ENCODE peak calls at places on chromosomes 1 and 21, in six cellular contexts. C is prostate gland, E is uterus, S is Peyer's patch, A is adrenal gland, L is testis. X is an unnamed sample.

GRCh38 chr21:29053656-29054055 is 19.8 kb downstream of the CCT8 start:
- DNase-seq in A (no peak), S (no peak), E (no peak), L (no peak), C (no peak), X (no peak)

GRCh38 chr1:3560981-3561380 is 50.3 kb downstream of the MEGF6 start:
- DNase-seq in A (no peak), C (no peak), L (no peak), S (no peak), E (no peak), X (no peak)

GRCh38 chr1:38005195-38006007 is at the start of gene FHL3:
- DNase-seq in L (peak), A (no peak), E (peak), C (no peak), S (peak), X (peak)

GRCh38 chr1:69109276-69109675 is 458.4 kb upstream of the LRRC7 start:
- DNase-seq in A (no peak), C (no peak), L (no peak), S (no peak), E (no peak), X (no peak)

GRCh38 chr1:29959356-29959755 is 723.0 kb downstream of the PTPRU start:
- DNase-seq in C (no peak), E (no peak), S (no peak), A (peak), L (no peak), X (no peak)

GRCh38 chr21:46158666-46159300 is 3.4 kb upstream of the FTCD start:
- DNase-seq in L (no peak), S (peak), E (peak), C (no peak), A (peak), X (peak)

GRCh38 chr21:34073749-34074282 is 438 bp downstream of the MRPS6 start:
- DNase-seq in S (peak), L (peak), A (no peak), E (no peak), C (peak), X (peak)

GRCh38 chr1:241870290-241870689 is 22.3 kb downstream of the EXO1 start:
- DNase-seq in C (no peak), L (no peak), E (no peak), S (no peak), A (no peak), X (no peak)

GRCh38 chr1:237562247-237562823 is 328.4 kb downstream of the ZP4 start:
- DNase-seq in A (no peak), L (no peak), C (peak), S (no peak), E (no peak), X (no peak)

GRCh38 chr1:63537940-63538339 is 14.6 kb downstream of the EFCAB7 start:
- DNase-seq in S (no peak), L (no peak), E (no peak), C (no peak), A (no peak), X (no peak)

GRCh38 chr1:21318714-21319159 is 28.5 kb upstream of the ECE1 start:
- DNase-seq in S (peak), C (no peak), E (peak), A (peak), L (peak), X (peak)

GRCh38 chr1:147627435-147628110 is 42.8 kb downstream of the ACP6 start:
- DNase-seq in S (peak), A (peak), L (peak), E (peak), C (peak), X (peak)

GRCh38 chr21:29025328-29025713 is 853 bp downstream of the USP16 start:
- DNase-seq in S (no peak), E (no peak), C (no peak), A (no peak), L (no peak), X (no peak)

GRCh38 chr1:168243636-168244212 is 17.9 kb downstream of the SFT2D2 start:
- DNase-seq in E (no peak), A (peak), C (no peak), S (no peak), L (no peak), X (no peak)

GRCh38 chr1:218537131-218537904 is 192.2 kb downstream of the TGFB2 start:
- DNase-seq in E (no peak), S (no peak), C (no peak), L (no peak), A (no peak), X (no peak)

GRCh38 chr21:15272171-15272570 is 207.4 kb upstream of the NRIP1 start:
- DNase-seq in C (no peak), A (no peak), E (no peak), L (no peak), S (no peak), X (no peak)

GRCh38 chr1:236211815-236212214 is 69.5 kb downstream of the GPR137B start:
- DNase-seq in A (no peak), C (no peak), E (no peak), L (no peak), S (no peak), X (no peak)

GRCh38 chr1:204213668-204214662 is at the start of gene GOLT1A:
- DNase-seq in C (peak), E (peak), L (peak), S (peak), A (peak), X (peak)

GRCh38 chr1:31248276-31248675 is 8.6 kb upstream of the NKAIN1 start:
- DNase-seq in S (no peak), C (no peak), A (peak), E (no peak), L (no peak), X (no peak)

DNA sequence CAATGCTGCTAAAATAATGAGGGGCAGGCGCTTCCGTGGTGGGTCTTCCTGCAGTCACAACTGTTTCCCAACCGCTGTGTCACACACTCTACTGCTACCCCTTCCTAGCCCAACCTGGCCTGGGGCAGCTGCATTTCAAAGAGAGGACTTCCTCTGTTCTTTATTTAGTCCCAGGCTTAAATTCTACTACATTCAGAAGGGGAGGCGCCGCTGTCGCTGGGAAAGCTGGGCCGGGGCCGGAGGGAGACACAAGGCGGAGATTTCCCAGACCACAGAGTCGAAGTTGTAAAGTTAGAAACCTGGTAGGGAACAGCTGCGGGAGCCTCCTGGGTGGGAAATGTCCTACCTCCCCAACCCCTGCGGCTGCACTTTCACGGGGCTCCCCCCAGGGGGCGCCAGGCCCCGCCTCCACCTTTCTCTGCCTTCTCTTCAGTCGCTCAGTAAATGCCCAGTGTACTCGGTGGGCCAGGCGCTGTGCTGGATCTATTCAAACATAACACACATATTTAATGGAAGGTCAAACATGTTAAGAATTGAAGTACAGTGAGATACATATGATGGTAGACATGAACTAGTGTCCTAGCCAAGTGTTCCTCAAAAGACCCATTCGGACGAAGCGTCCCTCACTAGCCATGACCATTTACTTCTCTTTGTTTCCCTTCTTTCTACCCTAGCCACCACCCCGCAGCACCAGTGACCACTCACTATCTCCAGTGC is 23.1 kb downstream of the DYRK3 start:
- DNase-seq in S (peak), E (no peak), C (no peak), A (no peak), L (peak), X (peak)
- TF ChIP-seq POLR2A in S (no peak), E (no peak), C (no peak), A (no peak), L (no peak), X (no peak)

GRCh38 chr1:151047925-151048644 is 534 bp downstream of the C1orf56 start:
- DNase-seq in S (peak), C (peak), E (peak), L (peak), A (peak), X (peak)
- TF ChIP-seq POLR2A in S (peak), C (peak), E (no peak), L (no peak), A (no peak), X (no peak)

DNA sequence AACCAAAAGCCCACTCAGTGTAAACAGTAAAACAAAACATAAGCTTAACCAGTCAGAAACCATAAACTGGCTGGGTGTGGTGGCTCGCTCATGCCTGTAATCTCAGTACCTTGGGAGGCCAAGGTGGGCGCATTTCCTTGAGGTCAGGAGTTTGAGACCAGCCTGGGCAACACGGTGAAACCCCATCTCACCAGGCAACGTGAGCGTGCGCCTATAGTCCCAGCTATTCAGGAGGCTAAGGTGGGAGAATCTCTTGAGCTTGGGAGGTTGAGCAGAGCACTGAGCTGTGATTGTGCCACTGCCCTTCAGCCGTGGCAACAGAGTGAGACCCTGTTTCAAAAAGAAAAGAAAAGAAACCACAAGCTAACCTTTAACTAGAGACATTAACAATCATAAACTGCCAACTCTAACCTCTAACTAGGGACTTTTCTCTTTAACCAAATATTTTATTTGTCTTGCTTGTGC is 13.1 kb upstream of the PRRC2C start:
- DNase-seq in C (no peak), S (no peak), L (no peak), E (no peak), A (no peak), X (no peak)
- TF ChIP-seq POLR2A in C (no peak), S (no peak), L (no peak), E (no peak), A (no peak), X (no peak)

GRCh38 chr1:43438006-43438405 is 15.7 kb downstream of the HYI start:
- DNase-seq in C (no peak), S (peak), E (peak), A (peak), L (no peak), X (peak)
- TF ChIP-seq POLR2A in C (no peak), S (no peak), E (no peak), A (no peak), L (no peak), X (no peak)

GRCh38 chr1:23019094-23019850 is at the start of gene KDM1A:
- DNase-seq in E (peak), C (peak), S (peak), A (peak), L (peak), X (peak)
- TF ChIP-seq POLR2A in E (peak), C (peak), S (peak), A (peak), L (peak), X (no peak)

GRCh38 chr1:212568978-212569537 is 39.5 kb upstream of the ATF3 start:
- DNase-seq in E (no peak), C (no peak), A (no peak), S (no peak), L (no peak), X (no peak)

GRCh38 chr1:212565571-212566305 is 42.8 kb upstream of the ATF3 start:
- DNase-seq in E (no peak), S (no peak), A (no peak), C (no peak), L (no peak), X (no peak)

GRCh38 chr1:212565079-212565478 is 43.5 kb upstream of the ATF3 start:
- DNase-seq in S (no peak), C (no peak), E (no peak), L (no peak), A (no peak), X (no peak)

GRCh38 chr1:212567676-212568075 is 40.9 kb upstream of the ATF3 start:
- DNase-seq in S (no peak), L (no peak), E (no peak), C (no peak), A (no peak), X (no peak)

DNA sequence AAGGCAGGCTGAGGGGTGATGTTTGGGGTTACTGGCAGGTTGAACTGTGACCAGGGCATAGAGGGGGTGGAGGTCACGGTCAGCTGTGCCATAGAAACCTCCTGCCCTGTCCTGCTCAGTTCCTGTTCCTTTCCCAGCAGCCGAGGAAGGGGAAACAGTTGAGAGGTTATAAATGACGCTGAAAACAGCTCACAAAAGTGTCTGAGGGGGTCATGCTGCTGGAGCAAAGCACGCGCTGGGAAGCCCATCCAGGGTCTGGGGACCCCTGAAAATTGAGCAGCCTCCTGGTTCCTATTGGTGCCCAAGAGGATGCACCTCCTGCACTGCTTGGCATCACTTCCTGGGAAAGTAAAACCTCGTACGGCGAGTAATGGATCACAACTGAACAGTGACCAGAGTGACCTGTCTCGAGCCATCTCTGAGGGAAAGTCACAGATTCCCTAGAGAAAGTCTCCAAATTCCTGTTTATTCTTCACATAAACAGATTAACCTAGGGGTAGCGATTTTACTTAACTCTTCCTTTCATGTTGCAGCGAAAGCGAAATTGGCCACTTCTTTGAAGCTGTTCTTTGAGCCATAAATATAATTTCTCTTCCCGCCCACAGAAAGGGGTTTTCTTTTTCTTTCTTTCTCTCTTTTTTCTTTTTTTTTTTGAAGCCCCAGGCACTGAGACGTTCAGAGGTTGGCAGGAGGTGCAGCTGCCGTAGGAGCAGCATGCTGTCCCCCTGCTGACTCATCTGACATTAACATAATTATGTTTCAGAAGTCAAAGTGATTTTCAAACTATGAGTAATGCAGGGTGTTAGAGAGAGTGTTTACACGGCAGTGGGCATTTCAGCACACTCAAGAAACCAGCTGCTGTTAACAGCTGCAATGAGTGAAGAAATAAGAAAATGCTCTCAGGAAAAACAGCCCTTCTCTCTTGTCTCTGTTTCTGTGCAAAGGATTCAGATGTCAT is 41.8 kb upstream of the ATF3 start:
- DNase-seq in L (peak), S (peak), C (peak), E (peak), A (peak), X (peak)
- TF ChIP-seq POLR2A in L (no peak), S (peak), C (peak), E (peak), A (no peak), X (no peak)

DNA sequence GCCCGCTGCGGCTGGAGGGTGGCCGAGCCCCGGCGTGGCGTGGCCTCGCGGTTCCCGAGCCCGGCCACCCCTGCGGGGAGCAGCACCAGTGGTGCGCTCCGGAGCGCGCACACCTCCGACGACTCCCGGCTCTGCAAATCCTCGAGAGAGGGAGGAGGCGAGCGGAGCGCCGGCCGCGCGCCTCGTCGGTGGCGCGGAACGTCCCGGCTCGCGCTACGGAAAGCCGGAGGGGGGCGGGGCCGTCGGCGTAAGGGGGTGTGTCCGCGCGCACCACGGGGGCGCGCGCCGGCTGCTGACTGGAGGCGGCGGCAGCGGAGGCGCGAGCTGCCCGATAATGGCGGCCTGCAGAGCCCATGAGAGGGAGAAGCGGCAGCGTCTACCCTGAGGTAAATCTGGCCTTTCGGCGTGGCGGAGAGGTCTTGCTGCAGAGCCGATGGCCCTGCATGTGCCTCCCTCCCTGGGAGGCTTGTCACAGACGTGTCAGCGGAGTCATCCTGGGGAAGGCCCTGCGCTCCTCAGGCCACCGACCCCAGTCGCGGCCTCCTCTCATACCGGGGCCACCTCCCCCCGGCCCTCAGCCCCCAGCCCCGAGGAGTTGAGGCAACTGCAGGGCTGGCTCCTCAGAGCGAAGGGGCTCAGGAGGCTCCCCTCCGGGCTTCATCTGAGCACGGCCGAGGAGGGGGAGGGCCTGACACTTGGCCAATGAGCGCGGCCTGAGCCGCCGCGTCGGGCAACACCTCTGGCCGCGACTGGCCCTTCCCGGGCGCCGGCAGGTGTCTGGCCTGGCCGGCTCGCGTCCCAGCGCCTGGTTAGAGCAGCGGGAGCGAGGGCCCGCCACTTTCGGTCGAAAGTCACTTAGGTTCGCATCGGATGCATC is at the start of gene PDIK1L:
- DNase-seq in C (peak), S (peak), E (peak), A (peak), L (peak), X (peak)
- TF ChIP-seq POLR2A in C (peak), S (peak), E (peak), A (no peak), L (peak), X (no peak)

GRCh38 chr1:117929340-117930172 is at the start of the genes GDAP2 and WDR3:
- DNase-seq in C (peak), S (peak), A (peak), E (peak), L (peak), X (peak)
- TF ChIP-seq POLR2A in C (peak), S (peak), A (no peak), E (peak), L (peak), X (peak)